ENCODE peak calls at places on chromosome 16, in ten cellular contexts. S, D, C, W, I, F, B, O, U and E are unnamed samples.

GRCh38 chr16:4142268-4142667 is 26.0 kb upstream of the ADCY9 start:
- DNase-seq in F (peak), C (no peak), I (no peak), B (no peak), W (no peak), O (no peak), U (no peak), S (no peak), D (no peak), E (no peak)

GRCh38 chr16:29107299-29107698 is 122.4 kb downstream of the LAT start:
- DNase-seq in B (no peak), U (no peak), F (no peak), O (no peak), C (no peak), D (no peak), W (peak), S (no peak), I (no peak), E (no peak)

GRCh38 chr16:30703971-30704370 is 5.0 kb downstream of the SRCAP start:
- DNase-seq in F (no peak), S (no peak), D (no peak), C (no peak), B (no peak), I (no peak), U (no peak), O (no peak), W (no peak), E (no peak)

GRCh38 chr16:51665599-51665998 is 514.5 kb upstream of the SALL1 start:
- DNase-seq in U (no peak), B (no peak), F (no peak), I (no peak), D (no peak), W (no peak), C (no peak), S (no peak), O (no peak), E (no peak)

GRCh38 chr16:89721644-89722391 is 481 bp downstream of the ZNF276 start:
- DNase-seq in W (no peak), U (peak), D (peak), B (peak), S (no peak), O (peak), I (peak), F (peak), C (no peak), E (no peak)

GRCh38 chr16:35431829-35432663 is 1972.6 kb downstream of the TP53TG3F start:
- DNase-seq in B (no peak), W (no peak), U (no peak), S (no peak), I (no peak), O (no peak), D (no peak), C (no peak), F (peak), E (peak)

GRCh38 chr16:70676571-70677498 is 9.0 kb downstream of the MTSS2 start:
- DNase-seq in S (no peak), U (peak), W (no peak), D (peak), F (no peak), C (no peak), O (no peak), B (no peak), I (no peak), E (no peak)

GRCh38 chr16:54242199-54242598 is 44.4 kb downstream of the IRX3 start:
- DNase-seq in F (peak), W (peak), S (no peak), I (no peak), C (no peak), B (peak), U (no peak), D (no peak), O (peak), E (no peak)

GRCh38 chr16:11547517-11547916 is 39.2 kb downstream of the LITAF start:
- DNase-seq in S (no peak), F (no peak), O (no peak), I (no peak), C (no peak), B (no peak), W (no peak), U (no peak), D (no peak), E (no peak)

GRCh38 chr16:84819644-84820304 is at the start of gene CRISPLD2:
- DNase-seq in W (peak), B (peak), I (peak), C (peak), U (peak), F (peak), S (no peak), D (peak), O (peak), E (no peak)

GRCh38 chr16:12087901-12088364 is 111.4 kb downstream of the SNX29 start:
- DNase-seq in B (no peak), I (no peak), O (no peak), F (no peak), U (no peak), C (no peak), W (no peak), D (no peak), S (no peak), E (no peak)

GRCh38 chr16:17359778-17360177 is 111.0 kb downstream of the XYLT1 start:
- DNase-seq in U (peak), O (no peak), C (no peak), B (peak), W (no peak), S (peak), F (peak), D (no peak), I (no peak), E (no peak)

GRCh38 chr16:67781548-67781921 is 24.8 kb downstream of the RANBP10 start:
- DNase-seq in U (no peak), C (no peak), B (peak), I (no peak), S (no peak), O (no peak), W (no peak), F (peak), D (no peak), E (no peak)

GRCh38 chr16:11128211-11129123 is 127.5 kb downstream of the SOCS1 start:
- DNase-seq in O (no peak), S (peak), W (peak), I (no peak), D (no peak), U (peak), F (no peak), C (peak), B (no peak), E (peak)

GRCh38 chr16:20192801-20193200 is 119.1 kb upstream of the GPR139 start:
- DNase-seq in O (no peak), I (no peak), F (no peak), B (no peak), W (no peak), U (no peak), C (no peak), D (no peak), S (no peak), E (no peak)

GRCh38 chr16:79316004-79316458 is 284.5 kb downstream of the MAF start:
- DNase-seq in U (no peak), S (no peak), F (peak), B (no peak), C (no peak), I (no peak), D (no peak), W (no peak), O (no peak), E (no peak)

GRCh38 chr16:15592324-15592723 is 50.6 kb downstream of the MARF1 start:
- DNase-seq in S (no peak), O (no peak), D (no peak), B (no peak), W (no peak), F (no peak), U (no peak), I (peak), C (no peak), E (no peak)

GRCh38 chr16:9139965-9140364 is 48.5 kb downstream of the HAPSTR1 start:
- DNase-seq in B (peak), C (no peak), F (peak), D (no peak), U (peak), O (no peak), S (no peak), I (no peak), W (peak), E (peak)

GRCh38 chr16:85077576-85078125 is 34.6 kb downstream of the CIBAR2 start:
- DNase-seq in W (no peak), B (no peak), S (no peak), O (no peak), F (no peak), I (no peak), C (no peak), D (no peak), U (no peak), E (no peak)

GRCh38 chr16:17227278-17227677 is 243.5 kb downstream of the XYLT1 start:
- DNase-seq in C (no peak), I (no peak), U (no peak), W (peak), F (no peak), O (no peak), D (no peak), S (no peak), B (peak), E (no peak)

GRCh38 chr16:47777191-47777590 is 316.1 kb downstream of the PHKB start:
- DNase-seq in B (peak), C (no peak), O (no peak), S (no peak), U (peak), W (no peak), D (no peak), F (no peak), I (no peak), E (no peak)

GRCh38 chr16:68359398-68360191 is 48.8 kb downstream of the PRMT7 start:
- DNase-seq in S (no peak), C (no peak), W (no peak), D (no peak), O (no peak), B (no peak), I (no peak), U (no peak), F (no peak), E (no peak)

GRCh38 chr16:81401035-81401950 is 43.3 kb upstream of the CMIP start:
- DNase-seq in O (no peak), C (peak), S (peak), D (peak), B (peak), W (no peak), F (no peak), U (peak), I (no peak), E (no peak)

GRCh38 chr16:89195521-89196171 is 4.7 kb downstream of the SLC22A31 start:
- DNase-seq in I (no peak), W (peak), B (no peak), D (no peak), C (no peak), S (no peak), O (no peak), F (no peak), U (no peak), E (peak)

GRCh38 chr16:70715860-70716357 is 30.1 kb upstream of the MTSS2 start:
- DNase-seq in O (no peak), C (no peak), W (no peak), F (no peak), U (no peak), B (no peak), I (no peak), S (peak), D (no peak), E (no peak)

GRCh38 chr16:87216824-87217205 is 100.4 kb downstream of the C16orf95 start:
- DNase-seq in I (no peak), U (no peak), D (no peak), O (no peak), F (no peak), B (no peak), S (no peak), C (no peak), W (no peak), E (no peak)

GRCh38 chr16:50185005-50185505 is 31.9 kb downstream of the TENT4B start:
- DNase-seq in S (no peak), C (no peak), D (no peak), O (no peak), W (no peak), I (no peak), U (peak), F (peak), B (peak), E (no peak)

GRCh38 chr16:58449768-58450167 is 50.2 kb upstream of the NDRG4 start:
- DNase-seq in D (no peak), S (no peak), F (no peak), O (no peak), W (no peak), U (no peak), B (no peak), I (no peak), C (no peak), E (no peak)

GRCh38 chr16:27920391-27920891 is 143.1 kb downstream of the GSG1L start:
- DNase-seq in U (no peak), W (peak), O (peak), D (no peak), F (no peak), I (no peak), B (peak), C (no peak), S (no peak), E (no peak)

GRCh38 chr16:54164789-54165173 is 121.8 kb downstream of the IRX3 start:
- DNase-seq in O (no peak), B (no peak), D (no peak), S (no peak), U (no peak), F (no peak), W (no peak), C (no peak), I (no peak), E (no peak)

GRCh38 chr16:24123275-24123674 is 132.9 kb upstream of the CACNG3 start:
- DNase-seq in U (no peak), C (no peak), D (no peak), B (no peak), S (no peak), I (no peak), O (no peak), F (no peak), W (no peak), E (no peak)
- TF ChIP-seq CTCF in U (no peak), C (no peak), D (no peak), B (no peak), S (no peak), I (no peak), O (no peak), F (no peak), W (no peak), E (no peak)

GRCh38 chr16:718389-718788 is 2.6 kb upstream of the ANTKMT start:
- DNase-seq in W (no peak), S (no peak), U (no peak), F (no peak), B (no peak), I (no peak), O (no peak), C (no peak), D (no peak), E (no peak)
- TF ChIP-seq CTCF in W (no peak), S (no peak), U (no peak), F (no peak), B (no peak), I (no peak), O (no peak), C (no peak), D (no peak), E (no peak)

GRCh38 chr16:22901563-22901962 is 87.6 kb downstream of the HS3ST2 start:
- DNase-seq in D (no peak), I (no peak), S (no peak), F (no peak), O (no peak), B (no peak), C (no peak), U (no peak), W (no peak), E (no peak)

GRCh38 chr16:22900863-22901262 is 86.9 kb downstream of the HS3ST2 start:
- DNase-seq in I (no peak), B (no peak), U (no peak), S (no peak), C (no peak), W (no peak), D (no peak), F (no peak), O (no peak), E (no peak)

GRCh38 chr16:22898131-22898530 is 84.2 kb downstream of the HS3ST2 start:
- DNase-seq in I (no peak), D (no peak), U (no peak), W (no peak), B (no peak), F (no peak), C (no peak), O (no peak), S (no peak), E (no peak)

GRCh38 chr16:22897184-22897583 is 83.2 kb downstream of the HS3ST2 start:
- DNase-seq in I (no peak), F (no peak), C (no peak), D (no peak), S (no peak), W (no peak), U (no peak), B (no peak), O (no peak), E (no peak)

GRCh38 chr16:22898874-22899348 is 84.9 kb downstream of the HS3ST2 start:
- DNase-seq in B (peak), W (peak), D (peak), C (peak), O (peak), F (peak), S (peak), U (peak), I (peak), E (no peak)
- TF ChIP-seq CTCF in B (peak), W (peak), D (peak), C (peak), O (peak), F (peak), S (peak), U (peak), I (no peak), E (peak)

GRCh38 chr16:76639685-76640289 is 362.6 kb downstream of the CNTNAP4 start:
- DNase-seq in O (peak), C (no peak), S (no peak), B (peak), W (peak), I (no peak), U (no peak), D (no peak), F (peak), E (no peak)
- TF ChIP-seq CTCF in O (peak), C (no peak), S (no peak), B (peak), W (peak), I (no peak), U (no peak), D (no peak), F (peak), E (peak)